ENCODE peak calls at places on chromosomes 5 and 9, in six cellular contexts. U, N, C, G, B and Y are unnamed samples.

GRCh38 chr9:72382405-72382804 is 17.4 kb upstream of the ZFAND5 start:
- DNase-seq in U (no peak), N (no peak), C (no peak), G (no peak), B (no peak), Y (no peak)

GRCh38 chr5:55033568-55033967 is 9.5 kb downstream of the GZMK start:
- DNase-seq in U (no peak), N (no peak), C (no peak), G (no peak), B (no peak), Y (no peak)

GRCh38 chr9:109880276-109881169 is 100.5 kb downstream of the PALM2AKAP2 start:
- DNase-seq in U (no peak), N (no peak), C (no peak), G (peak), B (peak), Y (peak)

GRCh38 chr5:3212869-3213268 is 382.8 kb upstream of the IRX1 start:
- DNase-seq in U (no peak), N (no peak), C (no peak), G (no peak), B (no peak), Y (no peak)

GRCh38 chr9:127762111-127762676 is 16.3 kb downstream of the SH2D3C start:
- DNase-seq in U (no peak), N (no peak), C (peak), G (no peak), B (no peak), Y (no peak)

GRCh38 chr9:124770359-124771020 is 621 bp downstream of the NR6A1 start:
- DNase-seq in U (peak), N (no peak), C (peak), G (peak), B (no peak), Y (peak)

GRCh38 chr5:1897816-1898450 is 15.2 kb upstream of the IRX4 start:
- DNase-seq in U (no peak), N (no peak), C (no peak), G (no peak), B (no peak), Y (no peak)

GRCh38 chr5:1412163-1412562 is 33.1 kb downstream of the SLC6A3 start:
- DNase-seq in U (peak), N (no peak), C (no peak), G (no peak), B (no peak), Y (no peak)

GRCh38 chr5:106523842-106524241 is 1146.9 kb downstream of the EFNA5 start:
- DNase-seq in U (no peak), N (no peak), C (no peak), G (no peak), B (no peak), Y (no peak)

GRCh38 chr5:10233505-10233904 is 16.2 kb downstream of the ATPSCKMT start:
- DNase-seq in U (no peak), N (no peak), C (no peak), G (peak), B (no peak), Y (peak)

GRCh38 chr5:130836729-130837660 is 328.1 kb downstream of the HINT1 start:
- DNase-seq in U (no peak), N (no peak), C (no peak), G (no peak), B (no peak), Y (no peak)

GRCh38 chr5:132050661-132051371 is 9.6 kb upstream of the IL3 start:
- DNase-seq in U (no peak), N (no peak), C (no peak), G (no peak), B (no peak), Y (no peak)

GRCh38 chr5:90983148-90983547 is 400.0 kb downstream of the ARRDC3 start:
- DNase-seq in U (no peak), N (no peak), C (peak), G (peak), B (no peak), Y (no peak)

GRCh38 chr5:16034640-16035039 is 145.0 kb downstream of the MARCHF11 start:
- DNase-seq in U (no peak), N (no peak), C (no peak), G (no peak), B (no peak), Y (no peak)
- TF ChIP-seq POLR2A in U (no peak), N (no peak), C (no peak), G (no peak), B (no peak), Y (no peak)

DNA sequence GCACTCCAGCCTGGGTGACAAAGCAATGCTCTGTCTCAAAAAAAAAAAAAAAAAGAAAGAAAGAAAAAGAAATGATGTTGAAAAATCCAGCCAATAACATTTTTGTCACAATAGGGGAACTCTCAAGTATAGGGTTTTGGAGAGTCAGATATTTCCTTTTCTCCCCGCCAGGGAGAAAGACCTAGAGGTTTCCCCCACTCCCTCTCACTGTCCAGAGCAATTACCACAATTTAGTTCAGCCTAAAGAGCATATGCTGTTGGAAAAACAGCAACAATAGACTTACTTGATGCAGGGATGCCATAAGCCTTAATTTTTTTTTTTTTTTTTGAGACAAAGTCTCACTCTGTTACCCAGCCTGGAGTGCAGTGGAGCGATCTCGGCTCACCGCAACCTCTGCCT is 3.0 kb upstream of the RIC1 start:
- DNase-seq in U (no peak), N (no peak), C (no peak), G (no peak), B (no peak), Y (no peak)
- TF ChIP-seq POLR2A in U (no peak), N (no peak), C (no peak), G (no peak), B (no peak), Y (no peak)

GRCh38 chr9:105694320-105694847 is at the start of gene TMEM38B:
- DNase-seq in U (peak), N (peak), C (peak), G (peak), B (peak), Y (peak)
- TF ChIP-seq POLR2A in U (no peak), N (peak), C (peak), G (peak), B (peak), Y (peak)

GRCh38 chr9:68476889-68477288 is 63.8 kb downstream of the TMEM252 start:
- DNase-seq in U (no peak), N (no peak), C (no peak), G (no peak), B (no peak), Y (no peak)

GRCh38 chr9:68482548-68482947 is 58.1 kb downstream of the TMEM252 start:
- DNase-seq in U (no peak), N (no peak), C (no peak), G (no peak), B (no peak), Y (no peak)

DNA sequence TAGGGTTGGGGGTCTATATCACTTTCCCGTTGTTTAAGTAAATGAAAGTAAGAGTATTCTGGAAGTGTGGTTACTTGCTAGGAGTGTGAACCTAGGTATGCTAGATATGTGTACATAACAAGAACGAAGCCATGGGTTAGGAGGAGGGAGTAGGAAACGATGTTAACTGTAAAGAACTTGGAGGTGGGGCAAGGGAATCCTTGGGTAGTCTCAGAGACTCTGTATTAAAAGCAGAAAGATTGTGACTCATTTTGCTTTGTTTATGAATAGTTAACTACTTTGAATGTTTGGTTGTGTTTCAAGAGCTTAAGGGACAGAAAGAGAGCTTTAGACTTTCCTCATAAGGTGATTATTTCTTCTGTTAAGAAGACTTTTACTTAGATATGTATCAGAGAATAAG is 59.9 kb downstream of the TMEM252 start:
- DNase-seq in U (no peak), N (no peak), C (no peak), G (no peak), B (no peak), Y (no peak)
- TF ChIP-seq POLR2A in U (no peak), N (no peak), C (no peak), G (no peak), B (no peak), Y (no peak)

GRCh38 chr5:172299916-172300439 is 16.4 kb upstream of the UBTD2 start:
- DNase-seq in U (no peak), N (no peak), C (no peak), G (no peak), B (no peak), Y (no peak)
- TF ChIP-seq POLR2A in U (no peak), N (no peak), C (no peak), G (no peak), B (no peak), Y (no peak)

GRCh38 chr5:38845555-38846378 is at the start of gene OSMR:
- DNase-seq in U (peak), N (peak), C (peak), G (peak), B (peak), Y (peak)
- TF ChIP-seq POLR2A in U (peak), N (peak), C (peak), G (peak), B (no peak), Y (peak)

DNA sequence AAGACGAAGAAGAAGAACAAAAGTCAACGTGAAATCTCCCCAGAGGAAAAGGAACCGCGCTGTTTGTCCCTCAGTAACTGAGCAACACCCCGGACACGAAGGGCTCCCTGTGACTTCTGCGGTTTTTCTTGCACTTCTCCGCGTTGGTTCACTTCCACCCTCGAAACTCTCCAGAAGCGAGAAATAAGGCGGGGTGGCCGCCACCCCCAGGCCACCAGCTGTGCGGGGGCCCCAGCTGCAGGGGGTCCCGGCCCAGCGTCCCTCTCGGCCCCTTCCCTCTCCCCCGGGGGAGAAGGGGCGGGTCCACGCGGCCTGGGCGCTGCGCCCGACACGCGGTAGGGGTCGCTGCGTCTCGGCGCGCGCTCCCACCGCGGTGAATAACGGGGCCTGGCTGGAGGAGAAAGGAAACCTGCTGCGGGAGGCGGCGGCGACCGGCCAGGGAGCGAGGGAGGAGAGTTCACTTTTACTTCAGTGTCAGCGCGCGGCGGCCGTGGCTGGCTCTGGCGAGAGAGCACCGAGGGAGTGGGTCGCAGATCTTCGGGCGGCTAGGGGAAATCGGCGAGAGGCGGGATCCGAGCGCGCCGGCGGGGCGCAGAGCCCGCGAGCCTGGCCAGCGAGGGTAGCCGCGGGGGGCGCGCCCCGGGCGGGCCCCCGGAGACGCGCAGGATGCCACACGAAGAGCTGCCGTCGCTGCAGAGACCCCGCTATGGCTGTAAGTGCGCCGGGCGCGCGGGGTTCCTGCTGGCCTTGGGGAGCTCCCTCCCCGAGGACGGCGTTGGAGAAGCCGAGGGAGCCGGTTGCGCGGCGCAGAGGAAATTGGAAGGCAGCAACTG is at the start of gene IQGAP2:
- DNase-seq in U (peak), N (peak), C (peak), G (peak), B (peak), Y (peak)
- TF ChIP-seq POLR2A in U (no peak), N (peak), C (peak), G (no peak), B (peak), Y (no peak)

DNA sequence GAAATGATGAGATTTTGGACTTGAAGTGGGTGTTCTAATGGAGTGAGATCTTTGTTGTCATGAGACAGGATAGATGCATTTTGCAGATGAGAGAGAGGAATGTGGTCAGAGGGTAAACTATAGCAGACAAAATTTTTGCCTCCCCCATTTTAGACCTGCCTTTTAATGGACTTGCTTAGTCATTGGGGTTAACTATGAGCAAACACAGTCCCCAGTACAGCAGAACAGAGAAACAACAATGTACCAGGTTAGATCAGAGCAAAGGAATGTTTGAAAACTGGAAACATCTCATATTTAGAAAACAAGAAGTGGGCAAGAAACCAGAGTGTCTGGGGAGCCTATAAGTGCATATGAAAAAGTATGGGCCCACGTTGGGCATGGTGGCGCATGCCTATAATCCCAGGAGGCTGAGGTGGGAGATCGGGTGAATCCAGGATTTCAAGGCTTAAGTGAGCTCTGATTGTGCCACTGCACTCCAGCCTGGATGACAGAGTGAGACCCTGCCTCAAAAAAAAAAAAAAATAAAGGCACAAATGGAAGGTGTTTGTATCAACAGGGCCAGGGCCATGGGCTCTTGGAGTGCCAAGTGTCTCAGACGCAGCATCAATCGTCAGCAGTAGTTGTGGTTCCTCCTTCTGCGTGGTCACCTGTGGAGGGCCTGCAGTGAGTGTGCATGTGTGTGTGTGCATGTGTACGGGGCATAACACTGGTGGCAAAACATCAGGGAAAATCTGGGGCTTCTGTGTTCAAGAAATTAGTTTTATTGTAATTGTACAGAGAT is 214.4 kb upstream of the S1PR3 start:
- DNase-seq in U (no peak), N (no peak), C (no peak), G (peak), B (no peak), Y (peak)
- TF ChIP-seq POLR2A in U (no peak), N (no peak), C (no peak), G (no peak), B (no peak), Y (no peak)

GRCh38 chr9:2017459-2018161 is 2.5 kb downstream of the SMARCA2 start:
- DNase-seq in U (peak), N (peak), C (peak), G (peak), B (peak), Y (peak)
- TF ChIP-seq POLR2A in U (peak), N (peak), C (peak), G (peak), B (peak), Y (peak)

GRCh38 chr5:40828021-40828631 is 6.9 kb downstream of the RPL37 start:
- DNase-seq in U (no peak), N (no peak), C (no peak), G (no peak), B (no peak), Y (no peak)

GRCh38 chr5:40829748-40830305 is 5.2 kb downstream of the RPL37 start:
- DNase-seq in U (no peak), N (no peak), C (no peak), G (no peak), B (no peak), Y (no peak)

GRCh38 chr5:40828690-40829661 is 6.0 kb downstream of the RPL37 start:
- DNase-seq in U (no peak), N (no peak), C (no peak), G (no peak), B (no peak), Y (no peak)

GRCh38 chr5:40827479-40827977 is 7.5 kb downstream of the RPL37 start:
- DNase-seq in U (no peak), N (no peak), C (no peak), G (no peak), B (no peak), Y (no peak)

GRCh38 chr5:40826778-40827478 is 8.1 kb downstream of the RPL37 start:
- DNase-seq in U (no peak), N (no peak), C (no peak), G (no peak), B (no peak), Y (no peak)
- TF ChIP-seq POLR2A in U (no peak), N (no peak), C (no peak), G (no peak), B (peak), Y (no peak)